ENCODE peak calls at places on chromosomes 6 and 20, in seven cellular contexts. B is right lobe of liver, P is OCI-LY7, J is mammary epithelial cell, S is DND-41, E is GM06990, G is neural progenitor cell. Y is an unnamed sample.

GRCh38 chr6:157020398-157021266 is 243.5 kb downstream of the ARID1B start:
- DNase-seq in B (no peak), P (peak; percentile 68), J (peak; percentile 54), S (peak; percentile 61), G (peak; percentile 84), E (no peak), Y (peak; percentile 31)

GRCh38 chr20:8476023-8476422 is 344.0 kb downstream of the PLCB1 start:
- DNase-seq in J (no peak), B (no peak), S (no peak), E (no peak), P (no peak), G (no peak), Y (no peak)

GRCh38 chr6:34338811-34339210 is 53.7 kb downstream of the NUDT3 start:
- DNase-seq in E (no peak), S (no peak), B (no peak), J (no peak), G (no peak), P (no peak), Y (no peak)

GRCh38 chr6:96465321-96465903 is 56.2 kb upstream of the UFL1 start:
- DNase-seq in G (no peak), B (no peak), J (peak; percentile 44), P (no peak), E (no peak), S (no peak), Y (no peak)

GRCh38 chr20:23246682-23247664 is 103.6 kb upstream of the NXT1 start:
- DNase-seq in G (no peak), E (no peak), S (no peak), J (no peak), P (peak; percentile 2), B (peak; percentile 35), Y (no peak)

GRCh38 chr6:105561501-105561900 is 158.6 kb upstream of the PREP start:
- DNase-seq in E (no peak), G (no peak), S (no peak), B (no peak), P (no peak), J (peak; percentile 46), Y (no peak)

GRCh38 chr20:43755390-43755789 is 28.6 kb upstream of the GTSF1L start:
- DNase-seq in J (no peak), G (no peak), E (no peak), S (no peak), P (no peak), B (no peak), Y (no peak)

GRCh38 chr6:73782911-73783310 is 86.9 kb downstream of the CD109 start:
- DNase-seq in J (no peak), G (no peak), P (no peak), S (no peak), E (no peak), B (no peak), Y (no peak)

GRCh38 chr20:33664085-33664761 is 2.1 kb downstream of the C20orf144 start:
- DNase-seq in E (no peak), J (no peak), B (no peak), G (no peak), S (no peak), P (no peak), Y (no peak)

GRCh38 chr6:94372229-94372628 is 952.9 kb upstream of the EPHA7 start:
- DNase-seq in G (no peak), S (no peak), J (no peak), P (no peak), E (no peak), B (no peak), Y (no peak)

GRCh38 chr6:106063448-106063850 is 22.7 kb upstream of the PRDM1 start:
- DNase-seq in S (no peak), J (peak; percentile 91), E (no peak), B (no peak), G (no peak), P (no peak), Y (no peak)

GRCh38 chr20:39974966-39975501 is 714.0 kb downstream of the MAFB start:
- DNase-seq in E (no peak), P (no peak), B (no peak), G (no peak), J (no peak), S (no peak), Y (no peak)

GRCh38 chr6:14281831-14282230 is 164.3 kb downstream of the CD83 start:
- DNase-seq in G (no peak), B (no peak), S (no peak), E (no peak), P (no peak), J (no peak), Y (no peak)

GRCh38 chr20:33166533-33167113 is 1.3 kb upstream of the BPIFA2 start:
- DNase-seq in S (no peak), J (no peak), P (no peak), E (no peak), G (no peak), B (no peak), Y (no peak)

GRCh38 chr6:11665636-11666335 is 112.8 kb downstream of the ADTRP start:
- DNase-seq in E (no peak), P (no peak), G (no peak), J (no peak), S (no peak), B (no peak), Y (no peak)

GRCh38 chr6:147382945-147383554 is 125.4 kb upstream of the SAMD5 start:
- DNase-seq in J (peak; percentile 19), S (no peak), G (peak; percentile 31), E (no peak), P (peak; percentile 12), B (no peak), Y (no peak)

GRCh38 chr6:8707956-8708772 is 272.8 kb upstream of the SLC35B3 start:
- DNase-seq in P (peak; percentile 0), S (no peak), B (peak; percentile 88), J (peak; percentile 19), G (peak; percentile 44), E (no peak), Y (no peak)
- TF ChIP-seq CTCF in P (peak; percentile 44), S (peak; percentile 27), B (peak; percentile 66), J (peak; percentile 48), G (peak; percentile 61), E (peak; percentile 21), Y (no peak)

GRCh38 chr6:79416931-79417330 is 120.3 kb downstream of the LCA5 start:
- DNase-seq in G (no peak), E (no peak), P (no peak), J (no peak), B (no peak), S (no peak), Y (no peak)

GRCh38 chr6:79422666-79423065 is 114.6 kb downstream of the LCA5 start:
- DNase-seq in P (no peak), E (no peak), G (no peak), B (no peak), J (no peak), S (no peak), Y (no peak)

GRCh38 chr6:79421707-79422484 is 115.3 kb downstream of the LCA5 start:
- DNase-seq in P (no peak), G (no peak), S (no peak), B (no peak), J (peak; percentile 75), E (no peak), Y (no peak)

GRCh38 chr6:79421001-79421411 is 116.2 kb downstream of the LCA5 start:
- DNase-seq in S (no peak), J (peak; percentile 30), E (no peak), B (no peak), P (no peak), G (no peak), Y (no peak)

GRCh38 chr6:79420054-79420453 is 117.2 kb downstream of the LCA5 start:
- DNase-seq in G (no peak), J (no peak), P (no peak), B (no peak), S (no peak), E (no peak), Y (no peak)
- H3K4me3 ChIP-seq in G (no peak overlapping the region), J (no peak overlapping the region), P (no peak overlapping the region), B (no peak overlapping the region), S (no peak overlapping the region), E (no peak overlapping the region), Y (no peak overlapping the region)

GRCh38 chr6:54191460-54191859 is 80.2 kb downstream of the MLIP start:
- DNase-seq in P (no peak), B (no peak), G (no peak), E (no peak), J (peak; percentile 10), S (no peak), Y (no peak)

GRCh38 chr6:54188832-54189231 is 77.6 kb downstream of the MLIP start:
- DNase-seq in G (no peak), E (no peak), J (no peak), B (no peak), P (no peak), S (no peak), Y (no peak)

GRCh38 chr6:54183616-54184015 is 72.4 kb downstream of the MLIP start:
- DNase-seq in J (no peak), S (no peak), P (no peak), E (no peak), G (no peak), B (no peak), Y (no peak)

DNA sequence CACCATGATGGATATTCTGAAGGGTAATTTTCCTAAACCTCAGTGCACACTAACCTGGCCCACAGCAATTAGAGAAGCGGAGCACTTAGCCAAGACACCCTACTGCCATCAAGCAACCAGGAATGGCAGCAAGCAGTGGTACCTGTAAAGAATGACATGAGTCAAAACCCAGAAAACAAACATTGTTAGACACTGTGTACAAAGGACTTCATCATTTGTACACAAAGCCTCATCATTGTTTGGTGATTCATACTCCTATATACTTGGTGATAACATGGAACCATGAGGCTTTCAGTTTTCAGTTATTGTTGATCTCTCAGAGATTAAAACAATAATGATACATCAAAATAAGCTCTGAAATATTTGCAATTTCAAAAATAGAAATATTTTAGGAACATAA is 74.6 kb downstream of the MLIP start:
- DNase-seq in G (no peak), B (no peak), J (no peak), E (no peak), S (no peak), P (no peak), Y (no peak)
- TF ChIP-seq CTCF in G (no peak), B (no peak), J (no peak), E (no peak), S (no peak), P (no peak), Y (no peak)

GRCh38 chr6:160767019-160767646 is 65.1 kb downstream of the PLG start:
- DNase-seq in J (peak; percentile 52), G (peak; percentile 86), E (peak; percentile 83), B (peak; percentile 81), S (no peak), P (peak; percentile 77), Y (no peak)
- H3K4me3 ChIP-seq in J (peak overlapping the region; percentile 61), G (peak overlapping the region; percentile 60), E (peak overlapping the region; percentile 67), B (peak overlapping the region; percentile 45), S (no peak overlapping the region), P (peak overlapping the region; percentile 59), Y (peak overlapping the region; percentile 61)

GRCh38 chr6:36362551-36363389 is 24.7 kb downstream of the ETV7 start:
- DNase-seq in S (peak; percentile 8), J (no peak), B (no peak), P (no peak), G (no peak), E (no peak), Y (no peak)
- TF ChIP-seq CTCF in S (no peak), J (no peak), B (no peak), P (no peak), G (no peak), E (no peak), Y (no peak)